ENCODE peak calls at places on chromosomes 3 and 15, in nine cellular contexts. One of them, this sample, is unnamed.

GRCh38 chr15:76576526-76577279 is 240.1 kb downstream of the ISL2 start:
- DNase-seq in stimulated activated CD4-positive, alpha-beta T cell treated with anti-CD3 and anti-CD28 coated beads, Interleukin-2, amount 100 ng/mL, for 48 hours: no peak
- DNase-seq in GM10248: no peak
- DNase-seq in activated gamma-delta T cell treated with Interleukin-2 at 50 U/mL for 16 hours: no peak
- DNase-seq in T-helper 1 cell: peak
- DNase-seq in GM19239: no peak
- DNase-seq in stimulated activated CD8-positive, alpha-beta memory T cell treated with anti-CD3 and anti-CD28 coated beads, Interleukin-7, amount 100 ng/mL, for 1 hour: no peak
- DNase-seq in T follicular helper cell: no peak
- DNase-seq in GM20000: no peak
- DNase-seq in this sample: no peak

GRCh38 chr3:172289583-172289982 is 158.7 kb downstream of the GHSR start:
- DNase-seq in stimulated activated CD4-positive, alpha-beta T cell treated with anti-CD3 and anti-CD28 coated beads, Interleukin-2, amount 100 ng/mL, for 48 hours: no peak
- DNase-seq in GM10248: peak
- DNase-seq in activated gamma-delta T cell treated with Interleukin-2 at 50 U/mL for 16 hours: no peak
- DNase-seq in T-helper 1 cell: no peak
- DNase-seq in GM19239: peak
- DNase-seq in stimulated activated CD8-positive, alpha-beta memory T cell treated with anti-CD3 and anti-CD28 coated beads, Interleukin-7, amount 100 ng/mL, for 1 hour: no peak
- DNase-seq in T follicular helper cell: no peak
- DNase-seq in GM20000: peak
- DNase-seq in this sample: peak

GRCh38 chr15:40087991-40088928 is 20.4 kb downstream of the BMF start:
- DNase-seq in stimulated activated CD4-positive, alpha-beta T cell treated with anti-CD3 and anti-CD28 coated beads, Interleukin-2, amount 100 ng/mL, for 48 hours: no peak
- DNase-seq in GM10248: no peak
- DNase-seq in activated gamma-delta T cell treated with Interleukin-2 at 50 U/mL for 16 hours: no peak
- DNase-seq in T-helper 1 cell: no peak
- DNase-seq in GM19239: no peak
- DNase-seq in stimulated activated CD8-positive, alpha-beta memory T cell treated with anti-CD3 and anti-CD28 coated beads, Interleukin-7, amount 100 ng/mL, for 1 hour: no peak
- DNase-seq in T follicular helper cell: no peak
- DNase-seq in GM20000: no peak
- DNase-seq in this sample: no peak

GRCh38 chr3:89375451-89375850 is 268.0 kb downstream of the EPHA3 start:
- DNase-seq in stimulated activated CD4-positive, alpha-beta T cell treated with anti-CD3 and anti-CD28 coated beads, Interleukin-2, amount 100 ng/mL, for 48 hours: no peak
- DNase-seq in GM10248: no peak
- DNase-seq in activated gamma-delta T cell treated with Interleukin-2 at 50 U/mL for 16 hours: no peak
- DNase-seq in T-helper 1 cell: no peak
- DNase-seq in GM19239: no peak
- DNase-seq in stimulated activated CD8-positive, alpha-beta memory T cell treated with anti-CD3 and anti-CD28 coated beads, Interleukin-7, amount 100 ng/mL, for 1 hour: no peak
- DNase-seq in T follicular helper cell: no peak
- DNase-seq in GM20000: no peak
- DNase-seq in this sample: no peak

GRCh38 chr15:71114066-71114680 is 1.1 kb upstream of the THSD4 start:
- DNase-seq in stimulated activated CD4-positive, alpha-beta T cell treated with anti-CD3 and anti-CD28 coated beads, Interleukin-2, amount 100 ng/mL, for 48 hours: no peak
- DNase-seq in GM10248: no peak
- DNase-seq in activated gamma-delta T cell treated with Interleukin-2 at 50 U/mL for 16 hours: no peak
- DNase-seq in T-helper 1 cell: no peak
- DNase-seq in GM19239: no peak
- DNase-seq in stimulated activated CD8-positive, alpha-beta memory T cell treated with anti-CD3 and anti-CD28 coated beads, Interleukin-7, amount 100 ng/mL, for 1 hour: no peak
- DNase-seq in T follicular helper cell: no peak
- DNase-seq in GM20000: no peak
- DNase-seq in this sample: no peak

GRCh38 chr3:170697131-170697530 is 111.3 kb upstream of the SLC7A14 start:
- DNase-seq in stimulated activated CD4-positive, alpha-beta T cell treated with anti-CD3 and anti-CD28 coated beads, Interleukin-2, amount 100 ng/mL, for 48 hours: no peak
- DNase-seq in GM10248: no peak
- DNase-seq in activated gamma-delta T cell treated with Interleukin-2 at 50 U/mL for 16 hours: no peak
- DNase-seq in T-helper 1 cell: no peak
- DNase-seq in GM19239: no peak
- DNase-seq in stimulated activated CD8-positive, alpha-beta memory T cell treated with anti-CD3 and anti-CD28 coated beads, Interleukin-7, amount 100 ng/mL, for 1 hour: no peak
- DNase-seq in T follicular helper cell: no peak
- DNase-seq in GM20000: no peak
- DNase-seq in this sample: no peak

GRCh38 chr3:99997293-99997692 is 117.0 kb downstream of the FILIP1L start:
- DNase-seq in stimulated activated CD4-positive, alpha-beta T cell treated with anti-CD3 and anti-CD28 coated beads, Interleukin-2, amount 100 ng/mL, for 48 hours: no peak
- DNase-seq in GM10248: no peak
- DNase-seq in activated gamma-delta T cell treated with Interleukin-2 at 50 U/mL for 16 hours: no peak
- DNase-seq in T-helper 1 cell: no peak
- DNase-seq in GM19239: no peak
- DNase-seq in stimulated activated CD8-positive, alpha-beta memory T cell treated with anti-CD3 and anti-CD28 coated beads, Interleukin-7, amount 100 ng/mL, for 1 hour: no peak
- DNase-seq in T follicular helper cell: no peak
- DNase-seq in GM20000: no peak
- DNase-seq in this sample: no peak

GRCh38 chr15:31306426-31307269 is 20.0 kb upstream of the KLF13 start:
- DNase-seq in stimulated activated CD4-positive, alpha-beta T cell treated with anti-CD3 and anti-CD28 coated beads, Interleukin-2, amount 100 ng/mL, for 48 hours: no peak
- DNase-seq in GM10248: no peak
- DNase-seq in activated gamma-delta T cell treated with Interleukin-2 at 50 U/mL for 16 hours: no peak
- DNase-seq in T-helper 1 cell: no peak
- DNase-seq in GM19239: no peak
- DNase-seq in stimulated activated CD8-positive, alpha-beta memory T cell treated with anti-CD3 and anti-CD28 coated beads, Interleukin-7, amount 100 ng/mL, for 1 hour: no peak
- DNase-seq in T follicular helper cell: no peak
- DNase-seq in GM20000: no peak
- DNase-seq in this sample: no peak

This sample was measured in MM.1S.